ENCODE peak calls at places on chromosomes 11 and 22, in five cellular contexts. One of them, this sample, is unnamed.

GRCh38 chr11:128235958-128236357 is 351.4 kb downstream of the ETS1 start:
- DNase-seq in ACHN: no peak
- DNase-seq in psoas muscle: no peak
- DNase-seq in endothelial cell: no peak
- DNase-seq in astrocyte of the hippocampus: peak
- DNase-seq in this sample: peak

GRCh38 chr11:130725417-130726233 is 190.7 kb downstream of the SNX19 start:
- DNase-seq in ACHN: no peak
- DNase-seq in psoas muscle: no peak
- DNase-seq in endothelial cell: no peak
- DNase-seq in astrocyte of the hippocampus: no peak
- DNase-seq in this sample: no peak

GRCh38 chr11:2276280-2276998 is 6.1 kb upstream of the ASCL2 start:
- DNase-seq in ACHN: no peak
- DNase-seq in psoas muscle: no peak
- DNase-seq in endothelial cell: no peak
- DNase-seq in astrocyte of the hippocampus: no peak
- DNase-seq in this sample: no peak

GRCh38 chr11:128334311-128335044 is 252.9 kb downstream of the ETS1 start:
- DNase-seq in ACHN: no peak
- DNase-seq in psoas muscle: no peak
- DNase-seq in endothelial cell: peak
- DNase-seq in astrocyte of the hippocampus: no peak
- DNase-seq in this sample: no peak

GRCh38 chr22:35594686-35595085 is 22.4 kb downstream of the MB start:
- DNase-seq in ACHN: no peak
- DNase-seq in psoas muscle: no peak
- DNase-seq in endothelial cell: no peak
- DNase-seq in astrocyte of the hippocampus: no peak
- DNase-seq in this sample: no peak

GRCh38 chr22:18024276-18024939 is at the start of gene MICAL3:
- DNase-seq in ACHN: peak
- DNase-seq in psoas muscle: peak
- DNase-seq in endothelial cell: peak
- DNase-seq in astrocyte of the hippocampus: peak
- DNase-seq in this sample: peak

GRCh38 chr11:100593321-100593720 is 93.8 kb upstream of the ARHGAP42 start:
- DNase-seq in ACHN: no peak
- DNase-seq in psoas muscle: no peak
- DNase-seq in endothelial cell: no peak
- DNase-seq in astrocyte of the hippocampus: peak
- DNase-seq in this sample: no peak

GRCh38 chr11:43802509-43802908 is 78.1 kb upstream of the ALKBH3 start:
- DNase-seq in ACHN: no peak
- DNase-seq in psoas muscle: no peak
- DNase-seq in endothelial cell: no peak
- DNase-seq in astrocyte of the hippocampus: no peak
- DNase-seq in this sample: no peak

GRCh38 chr11:65055538-65055937 is 2.8 kb downstream of the NAALADL1 start:
- DNase-seq in ACHN: no peak
- DNase-seq in psoas muscle: no peak
- DNase-seq in endothelial cell: no peak
- DNase-seq in astrocyte of the hippocampus: no peak
- DNase-seq in this sample: no peak

GRCh38 chr11:2933376-2934056 is 4.3 kb upstream of the PHLDA2 start:
- DNase-seq in ACHN: peak
- DNase-seq in psoas muscle: peak
- DNase-seq in endothelial cell: no peak
- DNase-seq in astrocyte of the hippocampus: peak
- DNase-seq in this sample: no peak

GRCh38 chr11:14809466-14809865 is 82.6 kb downstream of the CYP2R1 start:
- DNase-seq in ACHN: no peak
- DNase-seq in psoas muscle: no peak
- DNase-seq in endothelial cell: no peak
- DNase-seq in astrocyte of the hippocampus: no peak
- DNase-seq in this sample: no peak

This sample was measured in BE2C.